ENCODE peak calls at places on chromosome 4, in six cellular contexts. A is T-helper 2 cell, D is right lobe of liver, G is HT-29, B is cardiac muscle cell, O is right atrium auricular region. Y is an unnamed sample.

GRCh38 chr4:131499139-131499873 is 1649.8 kb upstream of the PCDH10 start:
- DNase-seq in G (peak; percentile 5), B (no peak), A (no peak), O (no peak), D (peak; percentile 39), Y (no peak)

GRCh38 chr4:14695411-14695810 is 306.9 kb upstream of the CPEB2 start:
- DNase-seq in G (no peak), B (no peak), A (no peak), O (no peak), D (no peak), Y (no peak)

GRCh38 chr4:63430105-63430504 is 979.1 kb downstream of the TECRL start:
- DNase-seq in O (no peak), B (no peak), A (no peak), D (no peak), G (no peak), Y (no peak)

GRCh38 chr4:52643190-52643589 is 15.9 kb downstream of the USP46 start:
- DNase-seq in G (no peak), O (no peak), A (no peak), D (no peak), B (no peak), Y (no peak)

GRCh38 chr4:98516441-98517323 is 141.7 kb downstream of the TSPAN5 start:
- DNase-seq in G (no peak), D (no peak), O (no peak), A (no peak), B (no peak), Y (no peak)

GRCh38 chr4:87950516-87950915 is 25.0 kb upstream of the SPP1 start:
- DNase-seq in D (no peak), G (no peak), A (no peak), B (no peak), O (no peak), Y (no peak)

GRCh38 chr4:110614981-110615365 is 7.9 kb downstream of the PITX2 start:
- DNase-seq in A (no peak), O (no peak), G (no peak), D (no peak), B (no peak), Y (no peak)

GRCh38 chr4:15918484-15919129 is 19.9 kb downstream of the FGFBP1 start:
- DNase-seq in O (no peak), D (no peak), G (peak; percentile 30), B (peak; percentile 25), A (no peak), Y (no peak)

GRCh38 chr4:76733380-76733779 is 164.6 kb downstream of the SOWAHB start:
- DNase-seq in A (no peak), O (no peak), G (peak; percentile 42), B (no peak), D (no peak), Y (no peak)

GRCh38 chr4:338759-339097 is 1.1 kb downstream of the ZNF141 start:
- DNase-seq in D (no peak), B (peak; percentile 6), O (no peak), A (no peak), G (no peak), Y (no peak)

GRCh38 chr4:87985097-87985886 is 9.8 kb downstream of the SPP1 start:
- DNase-seq in D (peak; percentile 84), B (peak; percentile 57), A (no peak), G (peak; percentile 82), O (no peak), Y (peak; percentile 70)

GRCh38 chr4:16113741-16114140 is 29.9 kb upstream of the PROM1 start:
- DNase-seq in D (no peak), B (no peak), G (no peak), O (no peak), A (no peak), Y (no peak)

GRCh38 chr4:147110968-147111367 is 165.3 kb upstream of the TTC29 start:
- DNase-seq in B (no peak), O (no peak), G (peak; percentile 16), A (no peak), D (no peak), Y (no peak)

GRCh38 chr4:14893713-14894112 is 108.6 kb upstream of the CPEB2 start:
- DNase-seq in B (no peak), G (no peak), O (no peak), D (no peak), A (no peak), Y (no peak)

GRCh38 chr4:85787133-85787532 is 312.2 kb downstream of the ARHGAP24 start:
- DNase-seq in O (no peak), G (no peak), B (no peak), A (no peak), D (no peak), Y (no peak)

GRCh38 chr4:87716350-87717041 is 66.4 kb downstream of the DMP1 start:
- DNase-seq in O (peak; percentile 77), B (no peak), D (no peak), A (no peak), G (no peak), Y (no peak)

GRCh38 chr4:26491449-26492170 is 1.3 kb upstream of the CCKAR start:
- DNase-seq in G (no peak), A (no peak), B (no peak), D (no peak), O (no peak), Y (no peak)

GRCh38 chr4:83851261-83852084 is 315.6 kb downstream of the GPAT3 start:
- DNase-seq in A (no peak), B (peak; percentile 5), G (peak; percentile 26), D (no peak), O (no peak), Y (peak; percentile 86)

GRCh38 chr4:1495416-1496115 is 89.3 kb upstream of the NKX1-1 start:
- DNase-seq in D (peak; percentile 48), A (no peak), G (no peak), B (no peak), O (no peak), Y (no peak)

GRCh38 chr4:95124906-95125504 is 367.2 kb downstream of the BMPR1B start:
- DNase-seq in O (no peak), A (no peak), G (peak; percentile 80), D (no peak), B (peak; percentile 72), Y (peak; percentile 8)

GRCh38 chr4:7049295-7049694 is 6.1 kb downstream of the TADA2B start:
- DNase-seq in A (no peak), B (no peak), D (no peak), O (no peak), G (no peak), Y (no peak)

GRCh38 chr4:8410641-8411271 is 29.8 kb downstream of the ACOX3 start:
- DNase-seq in A (no peak), G (peak; percentile 95), O (no peak), B (peak; percentile 80), D (no peak), Y (peak; percentile 80)

GRCh38 chr4:47469951-47470350 is 6.4 kb upstream of the COMMD8 start:
- DNase-seq in G (no peak), B (no peak), D (no peak), A (no peak), O (no peak), Y (no peak)

GRCh38 chr4:139530833-139531427 is 25.1 kb downstream of the SETD7 start:
- DNase-seq in G (peak; percentile 72), O (no peak), D (no peak), B (peak; percentile 66), A (peak; percentile 33), Y (peak; percentile 35)

GRCh38 chr4:82739292-82740190 is 59.1 kb downstream of the SCD5 start:
- DNase-seq in B (peak; percentile 80), A (peak; percentile 25), G (peak; percentile 82), O (peak; percentile 74), D (peak; percentile 85), Y (peak; percentile 58)

GRCh38 chr4:98653006-98653405 is 5.4 kb downstream of the TSPAN5 start:
- DNase-seq in O (no peak), D (no peak), G (no peak), B (no peak), A (no peak), Y (no peak)